ENCODE peak calls at places on chromosome 16, in four cellular contexts. V is fibroblast of mammary gland; W is activated naive CD4-positive, alpha-beta T cell treated with Interleukin-2 at 50 U/mL for 16 hours; O is body of pancreas. Q is an unnamed sample.

GRCh38 chr16:28317040-28317880 is 24.9 kb downstream of the SBK1 start:
- DNase-seq in V (peak; percentile 35), W (peak; percentile 77), O (peak; percentile 54), Q (peak; percentile 79)

GRCh38 chr16:14334366-14335105 is 263.4 kb downstream of the MRTFB start:
- DNase-seq in V (peak; percentile 80), W (no peak), O (no peak), Q (no peak)

GRCh38 chr16:84577034-84577803 is 40.7 kb downstream of the COTL1 start:
- DNase-seq in V (no peak), W (no peak), O (peak; percentile 73), Q (no peak)

GRCh38 chr16:80299416-80299815 is 241.4 kb upstream of the DYNLRB2 start:
- DNase-seq in V (no peak), W (no peak), O (no peak), Q (no peak)

GRCh38 chr16:84190731-84191388 is at the start of gene ADAD2:
- DNase-seq in V (no peak), W (no peak), O (no peak), Q (no peak)

GRCh38 chr16:57578521-57579360 is 36.3 kb downstream of the ADGRG5 start:
- DNase-seq in V (no peak), W (no peak), O (no peak), Q (peak; percentile 46)

GRCh38 chr16:56606071-56606687 is 2.2 kb upstream of the MT2A start:
- DNase-seq in V (no peak), W (no peak), O (peak; percentile 16), Q (no peak)

GRCh38 chr16:10113248-10113647 is 69.0 kb downstream of the GRIN2A start:
- DNase-seq in V (no peak), W (no peak), O (no peak), Q (no peak)

GRCh38 chr16:56289862-56290261 is 98.6 kb downstream of the GNAO1 start:
- DNase-seq in V (no peak), W (no peak), O (no peak), Q (no peak)

GRCh38 chr16:873889-874288 is 73.4 kb upstream of the GNG13 start:
- DNase-seq in V (no peak), W (no peak), O (no peak), Q (no peak)

GRCh38 chr16:56352351-56353053 is 72.8 kb downstream of the AMFR start:
- DNase-seq in V (no peak), W (no peak), O (no peak), Q (no peak)

GRCh38 chr16:68298907-68299515 is 11.7 kb downstream of the SLC7A6OS start:
- DNase-seq in V (peak; percentile 73), W (no peak), O (peak; percentile 23), Q (no peak)

Q was measured in activated CD8-positive, alpha-beta memory T cell treated with anti-CD3 and anti-CD28 coated beads, Interleukin-2, amount 10 ng/mL, durations not matched to agents 7 days and 5 days.